ENCODE peak calls at places on chromosomes 2 and 18, in four cellular contexts. E is suprapubic skin, G is stomach, F is endothelial cell of umbilical vein. A is an unnamed sample.

GRCh38 chr18:4017479-4017878 is 437.6 kb downstream of the DLGAP1 start:
- DNase-seq in G (no peak), E (no peak), F (no peak), A (peak)

GRCh38 chr18:33928226-33928625 is 296.5 kb downstream of the NOL4 start:
- DNase-seq in F (peak), G (no peak), E (no peak), A (no peak)

GRCh38 chr2:102317715-102318114 is 6.4 kb downstream of the IL1RL1 start:
- DNase-seq in E (no peak), F (peak), G (no peak), A (peak)

GRCh38 chr2:134785659-134786058 is 52.8 kb upstream of the ACMSD start:
- DNase-seq in F (no peak), G (no peak), E (no peak), A (no peak)

GRCh38 chr2:105388971-105389381 is 9.9 kb downstream of the FHL2 start:
- DNase-seq in E (no peak), G (no peak), F (peak), A (no peak)

GRCh38 chr2:182999348-183000028 is 38.8 kb downstream of the NCKAP1 start:
- DNase-seq in F (no peak), G (no peak), E (no peak), A (no peak)

GRCh38 chr2:102473020-102473419 is at the start of gene SLC9A4:
- DNase-seq in G (peak), F (peak), E (no peak), A (no peak)

GRCh38 chr18:31835528-31836138 is 75.0 kb upstream of the SLC25A52 start:
- DNase-seq in G (no peak), E (no peak), F (no peak), A (no peak)

GRCh38 chr2:116917196-116917595 is 897.3 kb upstream of the DDX18 start:
- DNase-seq in E (no peak), G (no peak), F (no peak), A (no peak)

GRCh38 chr2:166074011-166074410 is 53.8 kb downstream of the SCN1A start:
- DNase-seq in G (no peak), E (no peak), F (no peak), A (no peak)

GRCh38 chr2:37634914-37635358 is 36.5 kb downstream of the CDC42EP3 start:
- DNase-seq in F (no peak), G (no peak), E (no peak), A (no peak)

GRCh38 chr2:37637122-37637875 is 34.1 kb downstream of the CDC42EP3 start:
- DNase-seq in E (no peak), G (no peak), F (no peak), A (no peak)

GRCh38 chr2:37636209-37637077 is 35.0 kb downstream of the CDC42EP3 start:
- DNase-seq in F (no peak), E (no peak), G (no peak), A (peak)

GRCh38 chr2:37633838-37634237 is 37.6 kb downstream of the CDC42EP3 start:
- DNase-seq in G (no peak), E (no peak), F (no peak), A (no peak)

GRCh38 chr2:37635359-37636208 is 35.9 kb downstream of the CDC42EP3 start:
- DNase-seq in F (peak), E (no peak), G (no peak), A (peak)
- TF ChIP-seq POLR2AphosphoS5 in F (no peak), E (no peak), G (no peak), A (peak)

GRCh38 chr2:231966886-231967285 is 5.4 kb downstream of the DIS3L2 start:
- DNase-seq in E (no peak), G (no peak), F (no peak), A (no peak)
- H3K27ac ChIP-seq in E (no peak), G (no peak), F (no peak), A (no peak)

GRCh38 chr2:121075006-121075545 is 209.9 kb downstream of the TFCP2L1 start:
- DNase-seq in G (peak), E (no peak), F (peak), A (no peak)
- TF ChIP-seq POLR2AphosphoS5 in G (no peak), E (no peak), F (peak), A (peak)

GRCh38 chr2:237466266-237466665 is 20.8 kb upstream of the MLPH start:
- DNase-seq in G (no peak), E (no peak), F (no peak), A (no peak)
- H3K27ac ChIP-seq in G (no peak), E (no peak), F (no peak), A (no peak)

DNA sequence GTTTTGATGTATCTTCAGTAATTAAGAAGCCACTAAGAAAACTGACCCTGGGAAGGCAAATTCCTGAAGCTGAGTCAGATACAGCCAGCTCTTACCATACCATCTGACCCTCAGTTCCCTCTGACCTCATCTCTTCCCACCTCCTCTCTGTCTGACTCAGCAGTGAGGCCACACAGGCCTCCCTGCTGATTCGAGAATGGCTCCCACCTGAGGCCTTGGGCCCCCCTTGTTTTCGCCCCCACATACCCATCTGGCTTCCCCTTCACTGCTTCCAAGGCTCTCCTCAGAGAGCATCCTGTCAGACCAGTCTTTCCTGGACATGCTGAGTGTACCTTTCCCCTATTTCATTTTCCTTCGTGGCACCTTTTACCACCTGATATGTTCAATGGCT is 71.0 kb upstream of the CYP1B1 start:
- DNase-seq in F (peak), G (no peak), E (no peak), A (no peak)
- TF ChIP-seq POLR2AphosphoS5 in F (no peak), G (no peak), E (no peak), A (no peak)

DNA sequence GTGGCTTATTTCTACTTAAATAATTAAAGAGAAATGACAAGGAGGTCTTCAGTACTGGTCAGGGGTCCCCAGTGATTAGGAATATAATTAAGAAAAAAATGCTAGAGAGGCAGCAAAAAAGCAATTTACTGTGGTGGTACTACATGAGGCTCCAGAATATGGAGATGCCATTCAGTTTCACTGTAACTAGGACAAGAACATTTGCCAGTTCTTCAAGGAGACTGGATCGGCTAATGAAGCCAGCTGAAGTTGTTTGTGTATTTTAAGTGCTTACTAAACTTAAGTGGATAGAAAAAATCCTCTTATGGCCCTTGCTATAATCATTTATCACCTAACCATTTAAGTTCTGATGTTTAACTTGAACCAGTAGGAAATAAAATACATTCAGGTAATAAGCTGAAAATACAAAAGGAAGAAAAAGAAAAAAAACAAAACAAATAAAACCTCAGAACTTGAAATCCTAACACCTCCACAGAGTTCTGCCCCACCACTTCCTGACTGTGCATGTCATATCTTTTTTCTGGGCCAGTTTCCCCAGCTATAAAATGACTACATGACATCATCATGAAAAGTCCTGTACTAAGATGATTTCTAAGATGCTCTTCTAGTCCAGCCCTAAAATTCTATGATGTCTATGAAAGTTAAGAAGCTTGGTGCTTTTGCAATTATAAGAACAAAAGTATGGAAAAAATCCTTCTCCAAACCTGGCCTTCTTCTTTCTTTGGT is 98.0 kb downstream of the TRABD2A start:
- DNase-seq in G (no peak), F (no peak), E (no peak), A (no peak)
- H3K27ac ChIP-seq in G (no peak), F (no peak), E (no peak), A (no peak)

DNA sequence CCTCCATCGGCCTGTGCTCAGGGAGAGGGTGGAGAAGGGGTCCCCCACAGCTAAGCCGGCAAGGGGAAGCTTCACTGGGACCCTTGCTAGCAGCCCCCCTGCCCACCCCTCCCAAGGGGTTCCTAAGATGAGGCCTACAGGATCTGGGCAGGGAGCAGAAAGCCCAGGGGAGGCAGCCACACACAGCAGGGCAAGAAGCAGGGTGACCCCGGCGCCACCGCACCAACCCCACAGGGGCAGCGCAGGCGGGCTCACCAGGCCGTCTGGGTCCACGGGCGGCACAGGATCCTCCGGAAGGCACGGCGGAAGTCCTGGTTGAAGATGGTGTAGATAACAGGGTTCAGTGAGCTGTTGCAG is 1.8 kb downstream of the ADRA2B start:
- DNase-seq in F (no peak), G (no peak), E (no peak), A (no peak)
- TF ChIP-seq POLR2AphosphoS5 in F (no peak), G (no peak), E (no peak), A (no peak)

GRCh38 chr18:58119819-58120218 is 75.8 kb downstream of the NEDD4L start:
- DNase-seq in F (no peak), E (no peak), G (no peak), A (no peak)

GRCh38 chr18:58114766-58115165 is 70.7 kb downstream of the NEDD4L start:
- DNase-seq in F (no peak), G (no peak), E (no peak), A (no peak)

GRCh38 chr18:58116815-58117214 is 72.8 kb downstream of the NEDD4L start:
- DNase-seq in E (no peak), G (no peak), F (no peak), A (no peak)

GRCh38 chr18:58117685-58118403 is 73.8 kb downstream of the NEDD4L start:
- DNase-seq in F (peak), E (no peak), G (peak), A (no peak)

DNA sequence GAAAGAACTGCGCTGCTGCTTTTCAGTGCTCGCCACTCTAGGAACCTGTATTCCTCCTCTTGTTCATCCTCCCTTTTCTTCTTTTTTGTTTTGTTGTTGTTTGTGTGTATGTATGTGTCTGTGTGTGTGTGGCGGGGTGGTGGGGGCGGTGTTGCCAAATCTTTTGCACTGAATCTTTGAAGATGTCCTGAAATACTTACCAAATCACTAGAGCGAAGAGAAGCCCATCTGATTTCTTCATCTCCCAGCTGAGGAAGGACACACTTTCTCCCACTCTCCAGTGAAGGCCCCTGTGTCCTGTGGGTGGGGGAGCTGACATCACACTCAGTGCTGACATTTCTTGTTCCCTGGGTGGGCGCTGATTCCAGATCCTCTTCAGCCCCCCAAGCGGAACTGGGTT is 74.5 kb downstream of the NEDD4L start:
- DNase-seq in F (no peak), G (no peak), E (no peak), A (no peak)
- H3K27ac ChIP-seq in F (no peak), G (peak), E (no peak), A (no peak)

A was measured in HL-60.